ENCODE peak calls at places on chromosomes 12 and 14, in ten cellular contexts. A, N, O, E, G, Y, L, P, D and V are unnamed samples.
A peak's percentile ranks its signal among the peaks of the same experiment; 100 is the strongest.

GRCh38 chr12:2586159-2587035 is 208.4 kb upstream of the FKBP4 start:
- DNase-seq in D (peak; percentile 83), L (no peak), A (no peak), G (no peak), N (no peak), Y (no peak), O (no peak), E (no peak), P (no peak), V (peak; percentile 69)

GRCh38 chr14:101167428-101167827 is 263.9 kb upstream of the RTL1 start:
- DNase-seq in Y (no peak), N (no peak), O (no peak), D (no peak), E (no peak), P (no peak), A (no peak), G (no peak), L (no peak), V (no peak)

GRCh38 chr14:50047274-50047676 is 69.1 kb downstream of the VCPKMT start:
- DNase-seq in L (no peak), Y (no peak), G (no peak), D (no peak), E (no peak), O (peak; percentile 58), A (no peak), P (no peak), N (no peak), V (no peak)

GRCh38 chr12:11710906-11711305 is 61.4 kb downstream of the ETV6 start:
- DNase-seq in D (no peak), N (no peak), O (no peak), E (no peak), L (no peak), P (no peak), G (no peak), Y (no peak), A (no peak), V (no peak)

GRCh38 chr12:65277994-65278575 is 398 bp upstream of the MSRB3 start:
- DNase-seq in N (no peak), O (no peak), G (no peak), L (no peak), E (no peak), D (no peak), Y (no peak), A (no peak), P (no peak), V (no peak)

GRCh38 chr12:7089196-7089871 is 2.9 kb downstream of the C1R start:
- DNase-seq in E (no peak), A (no peak), D (no peak), G (no peak), L (no peak), Y (no peak), O (no peak), N (no peak), P (no peak), V (no peak)

GRCh38 chr12:12017135-12017581 is 53.6 kb upstream of the BCL2L14 start:
- DNase-seq in Y (no peak), P (no peak), G (no peak), D (no peak), A (no peak), E (no peak), L (no peak), O (no peak), N (no peak), V (peak; percentile 96)

GRCh38 chr14:104443391-104444158 is 136.0 kb upstream of the C14orf180 start:
- DNase-seq in L (no peak), N (no peak), O (no peak), A (no peak), P (no peak), G (no peak), Y (no peak), E (peak; percentile 15), D (peak; percentile 16), V (no peak)

GRCh38 chr14:68781161-68782021 is 11.5 kb downstream of the ZFP36L1 start:
- DNase-seq in O (no peak), E (peak; percentile 63), N (no peak), Y (no peak), P (peak; percentile 54), A (no peak), L (no peak), D (no peak), G (no peak), V (no peak)

GRCh38 chr12:59403259-59403932 is 192.4 kb upstream of the SLC16A7 start:
- DNase-seq in N (peak; percentile 31), O (peak; percentile 16), E (peak; percentile 17), D (peak; percentile 52), G (no peak), P (no peak), Y (peak; percentile 10), A (peak; percentile 1), L (no peak), V (peak; percentile 41)

GRCh38 chr12:121295123-121295745 is 1.3 kb downstream of the CAMKK2 start:
- DNase-seq in A (peak; percentile 31), G (no peak), D (no peak), L (peak; percentile 3), Y (no peak), E (no peak), O (no peak), P (no peak), N (peak; percentile 9), V (no peak)

GRCh38 chr12:62856454-62856853 is 78.5 kb downstream of the PPM1H start:
- DNase-seq in G (no peak), L (no peak), P (no peak), N (no peak), A (no peak), Y (no peak), O (no peak), E (no peak), D (no peak), V (no peak)

GRCh38 chr14:79890527-79890926 is 320.8 kb downstream of the DIO2 start:
- DNase-seq in L (no peak), A (no peak), Y (no peak), G (no peak), N (no peak), O (no peak), E (no peak), D (no peak), P (no peak), V (no peak)

GRCh38 chr14:103030741-103031565 is 26.4 kb downstream of the CDC42BPB start:
- DNase-seq in E (no peak), L (no peak), A (no peak), Y (no peak), P (no peak), O (no peak), G (no peak), N (no peak), D (no peak), V (no peak)

GRCh38 chr14:24113801-24114535 is 609 bp upstream of the DCAF11 start:
- DNase-seq in O (no peak), N (peak; percentile 84), A (peak; percentile 76), L (peak; percentile 74), D (peak; percentile 89), Y (peak; percentile 86), G (peak; percentile 60), E (peak; percentile 82), P (peak; percentile 56), V (peak; percentile 92)

GRCh38 chr12:77847665-77848431 is 17.2 kb downstream of the NAV3 start:
- DNase-seq in Y (no peak), N (no peak), A (no peak), L (no peak), D (peak; percentile 98), G (no peak), O (no peak), E (no peak), P (no peak), V (peak; percentile 81)

GRCh38 chr12:90621927-90622326 is 333.0 kb downstream of the CCER1 start:
- DNase-seq in G (no peak), D (peak; percentile 37), P (no peak), O (no peak), L (no peak), N (no peak), A (no peak), Y (no peak), E (no peak), V (peak; percentile 26)

GRCh38 chr14:31881531-31882310 is 195.4 kb upstream of the ARHGAP5 start:
- DNase-seq in P (no peak), E (no peak), O (no peak), A (no peak), Y (no peak), D (peak; percentile 76), N (no peak), L (no peak), G (no peak), V (peak; percentile 30)

GRCh38 chr12:25069221-25069620 is 120.3 kb upstream of the BCAT1 start:
- DNase-seq in A (no peak), Y (no peak), D (peak; percentile 16), G (no peak), O (no peak), L (no peak), P (no peak), E (no peak), N (no peak), V (peak; percentile 7)

GRCh38 chr12:15852383-15852782 is 29.8 kb upstream of the STRAP start:
- DNase-seq in N (no peak), P (no peak), G (no peak), O (no peak), E (no peak), D (no peak), A (no peak), L (no peak), Y (no peak), V (no peak)

GRCh38 chr12:84738481-84738972 is 174.1 kb downstream of the SLC6A15 start:
- DNase-seq in O (no peak), D (peak; percentile 20), N (no peak), G (no peak), E (no peak), A (no peak), P (no peak), Y (no peak), L (no peak), V (peak; percentile 14)

GRCh38 chr12:29589852-29590251 is 92.4 kb upstream of the OVCH1 start:
- DNase-seq in D (no peak), P (no peak), O (no peak), G (no peak), N (no peak), L (no peak), Y (no peak), E (no peak), A (no peak), V (no peak)

GRCh38 chr12:124392271-124392990 is 97.5 kb downstream of the RFLNA start:
- DNase-seq in E (no peak), L (no peak), D (peak; percentile 24), N (peak; percentile 26), O (no peak), Y (peak; percentile 34), A (peak; percentile 90), G (no peak), P (no peak), V (peak; percentile 79)